ENCODE peak calls at places on chromosomes 13 and 19, in seven cellular contexts. U is tibial artery, G is left lung, L is hepatocyte, T is K562, H is GM23338, Z is left ventricle myocardium inferior. D is an unnamed sample.

GRCh38 chr19:18232540-18233223 is 6.4 kb upstream of the PDE4C start:
- DNase-seq in U (no peak), G (no peak), L (peak; percentile 57), T (peak; percentile 79), H (peak; percentile 92), Z (no peak), D (no peak)

GRCh38 chr19:16142032-16142580 is 1.4 kb upstream of the HSH2D start:
- DNase-seq in U (no peak), G (no peak), L (no peak), T (no peak), H (no peak), Z (no peak), D (no peak)

GRCh38 chr19:17402982-17403855 is 2.2 kb downstream of the BST2 start:
- DNase-seq in U (no peak), G (no peak), L (peak; percentile 54), T (peak; percentile 97), H (peak; percentile 92), Z (no peak), D (no peak)

GRCh38 chr19:30228726-30229523 is 143.3 kb upstream of the ZNF536 start:
- DNase-seq in U (no peak), G (no peak), L (peak; percentile 28), T (no peak), H (peak; percentile 35), Z (no peak), D (no peak)

GRCh38 chr13:23754506-23754905 is 134.7 kb downstream of the MIPEP start:
- DNase-seq in U (no peak), G (no peak), L (no peak), T (no peak), H (no peak), Z (no peak), D (no peak)

GRCh38 chr19:11323601-11324078 is 15.8 kb downstream of the RAB3D start:
- DNase-seq in U (no peak), G (no peak), L (no peak), T (no peak), H (peak; percentile 57), Z (no peak), D (no peak)

GRCh38 chr13:23418776-23419683 is 14.5 kb downstream of the SACS start:
- DNase-seq in U (no peak), G (no peak), L (no peak), T (no peak), H (no peak), Z (no peak), D (no peak)

GRCh38 chr13:60759499-60759898 is 362.5 kb downstream of the TDRD3 start:
- DNase-seq in U (no peak), G (no peak), L (no peak), T (no peak), H (peak; percentile 35), Z (no peak), D (no peak)

GRCh38 chr13:75788494-75788991 is 152.4 kb downstream of the LMO7 start:
- DNase-seq in U (no peak), G (peak; percentile 74), L (no peak), T (no peak), H (no peak), Z (no peak), D (no peak)

GRCh38 chr13:27007166-27007565 is 164.4 kb downstream of the USP12 start:
- DNase-seq in U (no peak), G (no peak), L (no peak), T (no peak), H (peak; percentile 33), Z (no peak), D (no peak)

GRCh38 chr19:57099199-57099661 is 20.6 kb upstream of the USP29 start:
- DNase-seq in U (peak; percentile 25), G (peak; percentile 90), L (peak; percentile 10), T (peak; percentile 66), H (peak; percentile 74), Z (peak; percentile 72), D (peak; percentile 27)

GRCh38 chr13:24165746-24166145 is 5.2 kb downstream of the SPATA13 start:
- DNase-seq in U (no peak), G (no peak), L (no peak), T (no peak), H (no peak), Z (no peak), D (no peak)

GRCh38 chr19:5337886-5338595 is 2.6 kb downstream of the PTPRS start:
- DNase-seq in U (no peak), G (peak; percentile 69), L (no peak), T (no peak), H (no peak), Z (no peak), D (no peak)
- H3K4me3 ChIP-seq in U (no peak overlapping the region), G (no peak overlapping the region), L (no peak overlapping the region), T (no peak overlapping the region), H (peak overlapping the region; percentile 88), Z (no peak overlapping the region), D (no peak overlapping the region)

GRCh38 chr13:94660695-94661324 is 51.5 kb downstream of the SOX21 start:
- DNase-seq in U (no peak), G (no peak), L (no peak), T (peak; percentile 28), H (peak; percentile 75), Z (no peak), D (no peak)
- TF ChIP-seq CTCF in U (no peak), G (peak; percentile 11), L (peak; percentile 38), T (peak; percentile 57), H (peak; percentile 60), Z (no peak), D (peak; percentile 37)

DNA sequence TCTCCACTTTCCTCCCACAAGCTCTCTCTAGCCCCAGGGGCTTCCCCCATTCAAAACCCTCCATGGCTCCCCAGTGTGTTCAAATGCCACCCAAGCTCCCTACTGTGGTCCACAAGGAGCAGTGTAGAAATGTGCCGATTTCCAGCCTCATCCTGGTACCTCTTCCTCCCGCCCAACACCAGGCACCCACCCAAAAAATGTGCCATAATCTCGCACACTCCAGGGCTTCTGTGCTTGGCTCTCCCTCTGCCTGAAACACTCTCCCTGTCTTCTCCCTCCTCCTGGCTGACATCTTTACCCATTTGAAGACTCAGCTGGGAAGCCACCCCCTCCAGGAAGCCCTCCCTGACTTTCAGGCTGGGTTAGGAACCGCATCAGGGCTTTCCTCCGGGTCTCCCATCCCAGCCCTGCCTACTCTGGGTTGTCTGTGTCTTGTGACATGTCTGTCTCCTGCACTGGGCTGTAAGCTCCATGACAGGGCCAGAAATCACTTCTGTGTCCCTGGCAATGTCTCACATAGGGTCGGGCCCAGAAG is 16.6 kb upstream of the MEIS3 start:
- DNase-seq in U (no peak), G (no peak), L (no peak), T (no peak), H (no peak), Z (no peak), D (no peak)
- H3K27me3 ChIP-seq in U (peaks cover 49% of the 10 kb centered on the region), G (peaks cover 9% of the 10 kb centered on the region), L (peaks cover under 1% of the 10 kb centered on the region), T (peaks cover 6% of the 10 kb centered on the region), H (peaks cover 12% of the 10 kb centered on the region), Z (peaks cover 88% of the 10 kb centered on the region), D (no peaks in the 10 kb centered on the region)

GRCh38 chr19:35026418-35026817 is 3.9 kb upstream of the SCN1B start:
- DNase-seq in U (no peak), G (no peak), L (no peak), T (no peak), H (no peak), Z (no peak), D (no peak)

GRCh38 chr19:35029737-35030256 is 473 bp upstream of the SCN1B start:
- DNase-seq in U (no peak), G (no peak), L (no peak), T (peak; percentile 43), H (peak; percentile 60), Z (no peak), D (no peak)

GRCh38 chr19:35027851-35028599 is 2.2 kb upstream of the SCN1B start:
- DNase-seq in U (no peak), G (no peak), L (no peak), T (no peak), H (peak; percentile 28), Z (no peak), D (no peak)

GRCh38 chr19:35025969-35026368 is 4.3 kb upstream of the SCN1B start:
- DNase-seq in U (no peak), G (no peak), L (no peak), T (no peak), H (no peak), Z (no peak), D (no peak)

GRCh38 chr19:35027009-35027408 is 3.3 kb upstream of the SCN1B start:
- DNase-seq in U (no peak), G (no peak), L (no peak), T (no peak), H (no peak), Z (no peak), D (no peak)
- H3K4me3 ChIP-seq in U (no peak overlapping the region), G (no peak overlapping the region), L (no peak overlapping the region), T (no peak overlapping the region), H (no peak overlapping the region), Z (no peak overlapping the region), D (no peak overlapping the region)

DNA sequence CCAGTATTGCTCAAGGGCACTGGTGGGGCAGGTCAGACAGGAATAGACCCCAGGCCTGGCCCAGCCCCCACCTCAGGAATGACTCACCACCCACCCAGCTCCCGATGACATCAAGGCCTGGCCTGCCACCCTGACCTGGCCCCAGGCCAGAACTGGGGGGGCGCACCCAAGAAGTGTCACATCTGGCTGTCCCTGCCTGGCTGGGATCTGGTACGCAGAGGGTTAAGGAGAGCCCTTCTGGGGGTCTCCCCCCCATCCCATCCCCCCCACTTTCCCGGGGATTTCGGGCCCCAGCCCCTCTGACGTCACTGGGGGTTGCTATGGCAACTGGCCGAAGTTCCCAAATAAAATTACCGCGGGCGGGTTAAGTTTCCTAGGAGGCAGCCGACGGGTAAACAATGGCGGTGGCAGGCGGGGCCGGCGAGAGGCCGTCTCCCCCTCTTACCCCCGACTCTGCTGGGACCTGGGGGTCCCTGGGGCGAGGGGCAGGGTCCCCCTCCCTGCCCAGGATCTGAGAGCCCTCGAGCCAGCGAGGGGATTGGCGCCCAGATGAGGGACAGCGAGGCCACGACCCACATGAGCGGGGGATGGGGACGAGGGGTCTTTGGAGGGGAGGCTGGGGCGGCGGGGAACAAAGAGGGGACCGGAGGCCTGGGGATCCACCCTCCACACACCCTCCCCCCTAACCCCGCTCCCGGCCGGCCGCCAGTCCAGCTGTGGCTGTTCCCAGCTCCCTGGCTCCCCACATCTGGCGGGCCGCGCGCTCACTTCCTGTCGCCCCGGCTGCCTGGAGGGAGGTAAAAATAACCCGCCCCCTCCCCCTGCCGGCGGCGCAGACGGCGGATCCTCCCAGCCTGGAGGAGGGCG is 29.7 kb upstream of the NANOS3 start:
- DNase-seq in U (peak; percentile 94), G (peak; percentile 98), L (peak; percentile 98), T (peak; percentile 81), H (peak; percentile 97), Z (peak; percentile 98), D (peak; percentile 84)
- TF ChIP-seq CTCF in U (peak; percentile 28), G (no peak), L (no peak), T (peak; percentile 46), H (peak; percentile 27), Z (peak; percentile 48), D (peak; percentile 9)